ENCODE peak calls at places on chromosomes 11 and 22, in four cellular contexts. G, T, P and R are unnamed samples.

GRCh38 chr11:10481567-10482349 is 26.7 kb downstream of the AMPD3 start:
- DNase-seq in P (no peak), G (no peak), T (no peak), R (no peak)

GRCh38 chr11:36540998-36541397 is 26.8 kb upstream of the RAG1 start:
- DNase-seq in G (no peak), P (no peak), T (peak; percentile 82), R (peak; percentile 75)

GRCh38 chr11:62123669-62124185 is at the start of gene INCENP:
- DNase-seq in T (peak; percentile 99), P (peak; percentile 99), G (peak; percentile 91), R (peak; percentile 99)

GRCh38 chr11:132962026-132962425 is 570.3 kb downstream of the OPCML start:
- DNase-seq in P (no peak), G (no peak), T (peak; percentile 19), R (no peak)

GRCh38 chr11:103525069-103525468 is 415.8 kb downstream of the DYNC2H1 start:
- DNase-seq in T (peak; percentile 80), P (peak; percentile 46), G (no peak), R (peak; percentile 68)

GRCh38 chr22:22896601-22897000 is 9.0 kb downstream of the IGLL5 start:
- DNase-seq in G (no peak), P (no peak), T (no peak), R (no peak)

GRCh38 chr22:19815093-19815822 is 39.4 kb downstream of the GNB1L start:
- DNase-seq in P (no peak), T (no peak), G (no peak), R (peak; percentile 10)

GRCh38 chr11:119126675-119127268 is 5.4 kb downstream of the HINFP start:
- DNase-seq in T (no peak), G (no peak), P (no peak), R (no peak)

GRCh38 chr22:29306830-29307657 is 594 bp downstream of the GAS2L1 start:
- DNase-seq in T (peak; percentile 70), G (no peak), P (peak; percentile 66), R (peak; percentile 81)

GRCh38 chr11:119028346-119029068 is 2.2 kb downstream of the SLC37A4 start:
- DNase-seq in T (no peak), G (no peak), P (no peak), R (no peak)

GRCh38 chr11:98099371-98099770 is 921.4 kb upstream of the CNTN5 start:
- DNase-seq in G (no peak), P (no peak), T (no peak), R (peak; percentile 3)

GRCh38 chr11:10490398-10491232 is 35.6 kb downstream of the AMPD3 start:
- DNase-seq in G (peak; percentile 87), T (peak; percentile 99), P (peak; percentile 74), R (peak; percentile 54)

GRCh38 chr22:37485006-37485713 is 1.0 kb downstream of the MFNG start:
- DNase-seq in T (no peak), G (no peak), P (no peak), R (no peak)

GRCh38 chr11:507727-508515 is 879 bp upstream of the RNH1 start:
- DNase-seq in P (no peak), G (no peak), T (no peak), R (no peak)

GRCh38 chr22:33726294-33726711 is 194.0 kb downstream of the LARGE1 start:
- DNase-seq in G (no peak), P (no peak), T (peak; percentile 58), R (no peak)

GRCh38 chr11:2916892-2917645 is 12.2 kb downstream of the PHLDA2 start:
- DNase-seq in T (no peak), G (no peak), P (no peak), R (no peak)

GRCh38 chr11:79419120-79419519 is 21.7 kb downstream of the TENM4 start:
- DNase-seq in T (peak; percentile 85), P (peak; percentile 98), G (no peak), R (peak; percentile 99)

GRCh38 chr11:8779732-8780131 is 97.1 kb downstream of the RPL27A start:
- DNase-seq in G (no peak), P (no peak), T (no peak), R (no peak)

GRCh38 chr22:44207981-44208317 is 27.2 kb downstream of the PARVG start:
- DNase-seq in T (no peak), P (no peak), G (no peak), R (no peak)

GRCh38 chr11:134497586-134497985 is 85.5 kb upstream of the B3GAT1 start:
- DNase-seq in G (no peak), P (no peak), T (no peak), R (no peak)

GRCh38 chr11:112345708-112346107 is 85.0 kb upstream of the PLET1 start:
- DNase-seq in P (no peak), G (no peak), T (no peak), R (no peak)

GRCh38 chr11:70071996-70072395 is 6.1 kb upstream of the ANO1 start:
- DNase-seq in G (no peak), P (no peak), T (no peak), R (no peak)

GRCh38 chr11:9625158-9625557 is 38.7 kb upstream of the SWAP70 start:
- DNase-seq in P (no peak), G (no peak), T (no peak), R (peak; percentile 56)

GRCh38 chr22:39498802-39499201 is 3.3 kb upstream of the MIEF1 start:
- DNase-seq in P (no peak), G (no peak), T (no peak), R (no peak)

GRCh38 chr11:63845305-63845704 is 6.4 kb downstream of the MARK2 start:
- DNase-seq in G (no peak), T (peak; percentile 88), P (peak; percentile 36), R (peak; percentile 94)

GRCh38 chr11:91396243-91397133 is 828.1 kb upstream of the FAT3 start:
- DNase-seq in T (peak; percentile 1), G (no peak), P (peak; percentile 3), R (peak; percentile 38)

GRCh38 chr11:295351-296205 is 3.7 kb downstream of the IFITM5 start:
- DNase-seq in T (no peak), G (no peak), P (no peak), R (no peak)

GRCh38 chr11:115678942-115679341 is 174.7 kb upstream of the CADM1 start:
- DNase-seq in G (no peak), T (no peak), P (no peak), R (no peak)

GRCh38 chr11:8338138-8338537 is 74.5 kb upstream of the LMO1 start:
- DNase-seq in P (no peak), T (peak; percentile 32), G (no peak), R (peak; percentile 22)

GRCh38 chr11:5818245-5818865 is 9.6 kb downstream of the OR52N2 start:
- DNase-seq in P (no peak), G (no peak), T (no peak), R (no peak)

GRCh38 chr11:110362916-110363574 is 66.6 kb upstream of the RDX start:
- DNase-seq in T (peak; percentile 37), G (no peak), P (no peak), R (peak; percentile 27)

GRCh38 chr22:39457047-39457545 is 284 bp downstream of the MGAT3 start:
- DNase-seq in T (no peak), P (no peak), G (no peak), R (no peak)

GRCh38 chr11:3195251-3196160 is 23.1 kb downstream of the MRGPRG start:
- DNase-seq in P (peak; percentile 23), T (peak; percentile 20), G (no peak), R (no peak)

DNA sequence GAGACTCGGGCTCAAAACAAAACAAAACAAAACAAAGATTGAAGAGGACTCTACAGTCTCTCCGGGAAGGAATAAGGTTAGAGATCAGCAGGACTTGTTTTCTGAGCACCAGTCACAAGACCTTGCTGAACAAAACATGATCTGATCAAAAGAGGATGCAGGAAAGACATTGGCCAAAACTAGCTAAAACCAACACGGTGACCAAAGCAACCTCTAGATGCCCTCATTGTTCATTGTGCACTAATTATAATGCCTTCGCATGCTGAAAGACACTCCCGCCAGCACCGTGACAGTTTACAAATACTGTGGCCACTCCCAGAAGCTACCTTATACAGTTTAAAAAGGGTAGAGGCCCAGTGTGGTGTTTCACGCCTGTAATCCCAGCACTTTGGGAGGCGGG is 15.7 kb upstream of the CHKA start:
- DNase-seq in P (no peak), G (no peak), T (no peak), R (no peak)
- TF ChIP-seq CTCF in P (no peak), G (no peak), T (no peak), R (no peak)

GRCh38 chr11:104531075-104531474 is 367.1 kb upstream of the PDGFD start:
- DNase-seq in G (no peak), T (peak; percentile 23), P (no peak), R (peak; percentile 28)
- TF ChIP-seq CTCF in G (no peak), T (peak; percentile 35), P (no peak), R (peak; percentile 27)

DNA sequence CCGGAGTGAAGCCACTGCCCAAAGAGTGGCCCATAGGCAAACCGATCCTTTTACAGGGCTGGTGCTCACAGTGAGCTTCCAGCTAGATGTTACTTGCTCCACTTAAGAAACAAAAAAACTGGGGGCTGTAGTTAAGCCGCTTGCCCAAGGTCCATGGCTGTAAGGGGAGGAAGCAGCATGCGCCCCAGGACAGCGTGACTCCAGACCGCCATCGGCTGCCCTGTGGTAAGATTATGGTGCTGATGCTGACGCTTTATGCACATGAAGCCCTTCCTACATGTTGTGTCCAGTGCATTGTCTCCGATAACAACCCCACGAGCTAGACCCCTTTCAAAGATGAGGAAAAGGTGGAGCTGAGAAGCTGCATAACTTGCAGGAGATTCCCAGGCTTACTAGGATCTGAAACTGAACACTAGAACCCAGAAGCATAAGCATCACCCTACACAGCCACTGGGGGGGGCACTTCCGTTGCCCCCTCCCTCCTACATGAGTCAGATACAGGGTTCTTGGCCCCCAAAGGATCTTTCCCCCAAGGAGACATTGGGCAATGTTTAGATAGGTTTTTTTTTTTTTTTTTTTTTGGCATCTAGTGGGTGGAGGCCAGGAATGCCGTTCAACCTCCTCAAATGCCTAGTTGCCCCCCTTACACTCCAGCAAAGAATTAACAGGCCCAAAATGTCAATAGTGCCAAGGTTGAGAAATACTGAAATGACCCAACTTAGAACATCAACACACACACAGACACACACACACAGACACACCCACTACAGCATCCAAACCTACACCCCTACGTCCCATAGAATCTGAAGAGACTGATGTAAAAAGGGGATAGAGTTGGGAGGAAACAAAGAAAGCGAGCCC is 53.9 kb downstream of the MN1 start:
- DNase-seq in P (no peak), G (no peak), T (peak; percentile 74), R (peak; percentile 34)
- TF ChIP-seq CTCF in P (no peak), G (peak; percentile 61), T (peak; percentile 52), R (peak; percentile 33)

GRCh38 chr22:42270512-42271190 is at the start of gene TCF20:
- DNase-seq in P (peak; percentile 79), T (peak; percentile 70), G (no peak), R (peak; percentile 81)
- TF ChIP-seq CTCF in P (no peak), T (no peak), G (no peak), R (no peak)

DNA sequence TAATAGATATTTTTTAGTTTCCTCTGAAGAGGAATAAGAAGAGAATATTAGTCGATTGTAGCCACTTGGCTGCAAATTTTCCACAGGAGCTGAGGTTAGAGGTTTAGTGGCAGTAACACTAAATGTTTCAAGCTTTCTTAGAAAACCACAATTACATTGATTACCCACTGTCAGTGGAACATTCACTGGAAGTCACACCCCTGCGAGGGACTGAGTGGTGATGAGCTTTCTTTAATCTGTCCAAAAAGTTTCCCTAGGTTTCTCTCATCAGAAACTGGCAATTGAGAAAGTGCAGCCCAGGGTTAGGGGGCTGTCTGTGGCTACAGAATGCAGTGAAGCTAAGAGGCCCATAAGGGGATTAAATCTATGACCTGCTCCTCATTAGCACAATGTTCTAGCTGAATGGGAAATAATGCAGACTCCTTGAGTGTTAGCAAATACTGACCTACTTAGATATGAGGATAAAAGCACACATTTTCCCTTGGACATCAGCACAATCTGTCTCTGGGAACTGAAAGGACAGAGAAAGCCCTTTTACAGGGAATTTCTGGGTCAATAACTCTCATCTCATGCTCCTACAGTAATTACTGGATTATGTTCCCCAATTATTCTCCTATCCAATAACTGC is 189.5 kb downstream of the FAM76B start:
- DNase-seq in G (no peak), P (no peak), T (no peak), R (no peak)
- TF ChIP-seq CTCF in G (no peak), P (no peak), T (no peak), R (no peak)